ENCODE peak calls at places on chromosomes 4 and X, in four cellular contexts. R, O, J and S are unnamed samples.

GRCh38 chrX:150084474-150085229 is 146.4 kb upstream of the EOLA2 start:
- DNase-seq in J (no peak), R (no peak), O (no peak), S (no peak)

GRCh38 chr4:186700746-186701145 is 22.9 kb downstream of the FAT1 start:
- DNase-seq in O (no peak), R (no peak), J (no peak), S (no peak)

GRCh38 chr4:48180234-48180633 is 46.2 kb upstream of the TXK start:
- DNase-seq in O (no peak), J (no peak), R (no peak), S (no peak)

GRCh38 chr4:172619218-172619617 is 549.4 kb upstream of the GALNT7 start:
- DNase-seq in R (no peak), J (no peak), O (no peak), S (no peak)

GRCh38 chrX:55450259-55450658 is 1.7 kb upstream of the MAGEH1 start:
- DNase-seq in R (no peak), J (no peak), O (no peak), S (no peak)

GRCh38 chr4:94341468-94341867 is 1.2 kb downstream of the HPGDS start:
- DNase-seq in J (no peak), R (no peak), O (no peak), S (no peak)

GRCh38 chr4:120874792-120875774 is 47.4 kb downstream of the PRDM5 start:
- DNase-seq in R (no peak), O (no peak), J (no peak), S (no peak)

GRCh38 chr4:175090116-175090515 is 172.0 kb downstream of the ADAM29 start:
- DNase-seq in O (no peak), J (no peak), R (no peak), S (no peak)

GRCh38 chrX:135484636-135485289 is 35.7 kb upstream of the INTS6L start:
- DNase-seq in R (peak), O (no peak), J (peak), S (no peak)

GRCh38 chrX:129227376-129227775 is 295.9 kb downstream of the SMARCA1 start:
- DNase-seq in O (no peak), R (no peak), J (no peak), S (no peak)

GRCh38 chr4:122423246-122423645 is 33.3 kb downstream of the IL2 start:
- DNase-seq in J (no peak), R (no peak), O (no peak), S (no peak)

GRCh38 chr4:4726051-4726450 is 133.4 kb upstream of the MSX1 start:
- DNase-seq in J (no peak), R (no peak), O (peak), S (no peak)

GRCh38 chr4:177726111-177726510 is 283.9 kb upstream of the AGA start:
- DNase-seq in J (no peak), R (no peak), O (no peak), S (no peak)

GRCh38 chrX:45445745-45446412 is 245.2 kb upstream of the DIPK2B start:
- DNase-seq in R (no peak), J (no peak), O (no peak), S (no peak)

GRCh38 chr4:180057891-180058643 is 2185.1 kb upstream of the TENM3 start:
- DNase-seq in J (peak), R (peak), O (peak), S (peak)

GRCh38 chr4:121168446-121168845 is 4.3 kb upstream of the TNIP3 start:
- DNase-seq in J (no peak), O (no peak), R (no peak), S (no peak)

GRCh38 chr4:156885374-156885773 is 86.2 kb downstream of the PDGFC start:
- DNase-seq in O (no peak), J (no peak), R (no peak), S (no peak)

GRCh38 chr4:39568805-39569204 is 41.6 kb upstream of the UGDH start:
- DNase-seq in O (no peak), R (no peak), J (no peak), S (no peak)

GRCh38 chr4:84957509-84958420 is 8.7 kb downstream of the WDFY3 start:
- DNase-seq in J (no peak), R (no peak), O (no peak), S (no peak)

GRCh38 chrX:149036086-149036485 is 469.0 kb downstream of the IDS start:
- DNase-seq in R (no peak), J (no peak), O (no peak), S (no peak)

GRCh38 chr4:181061787-181062186 is 1181.4 kb upstream of the TENM3 start:
- DNase-seq in J (no peak), O (no peak), R (no peak), S (no peak)

GRCh38 chrX:2552621-2553297 is 52.0 kb upstream of the DHRSX start:
- DNase-seq in R (no peak), O (no peak), J (no peak), S (no peak)

GRCh38 chr4:150337709-150338108 is 244.2 kb upstream of the MAB21L2 start:
- DNase-seq in J (no peak), R (no peak), O (no peak), S (no peak)

GRCh38 chr4:1873776-1874175 is 2.6 kb downstream of the NSD2 start:
- DNase-seq in J (no peak), R (no peak), O (no peak), S (no peak)

GRCh38 chr4:41477200-41477910 is 60.6 kb upstream of the LIMCH1 start:
- DNase-seq in J (no peak), R (no peak), O (no peak), S (no peak)

GRCh38 chr4:170090667-170091052 is 904 bp upstream of the AADAT start:
- DNase-seq in R (no peak), J (no peak), O (no peak), S (no peak)

GRCh38 chrX:27966955-27967354 is 14.3 kb downstream of the DCAF8L1 start:
- DNase-seq in J (no peak), R (no peak), O (no peak), S (no peak)